ENCODE peak calls at places on chromosomes 6 and 20, in four cellular contexts. K, P, J and Q are unnamed samples. For H3K36me3, the result is how much of the 10 kb centered on the place peaks cover.

GRCh38 chr6:160132776-160133338 is 11.2 kb downstream of the SLC22A1 start:
- DNase-seq in K (peak), P (no peak), J (no peak), Q (no peak)

GRCh38 chr20:5133998-5134397 is 7.2 kb downstream of the CDS2 start:
- DNase-seq in K (no peak), P (no peak), J (no peak), Q (no peak)

GRCh38 chr20:10665791-10666190 is 8.0 kb downstream of the JAG1 start:
- DNase-seq in K (no peak), P (no peak), J (peak), Q (no peak)

GRCh38 chr6:53564401-53565065 is 19.6 kb upstream of the GCLC start:
- DNase-seq in K (no peak), P (no peak), J (no peak), Q (no peak)

GRCh38 chr6:84688187-84688878 is 76.1 kb downstream of the TBX18 start:
- DNase-seq in K (peak), P (no peak), J (no peak), Q (no peak)

GRCh38 chr20:23161968-23162696 is 76.0 kb upstream of the CD93 start:
- DNase-seq in K (peak), P (peak), J (peak), Q (peak)

GRCh38 chr6:137213813-137214212 is 5.4 kb downstream of the IFNGR1 start:
- DNase-seq in K (no peak), P (no peak), J (no peak), Q (no peak)

GRCh38 chr6:81808834-81809598 is 56.5 kb upstream of the TENT5A start:
- DNase-seq in K (no peak), P (peak), J (no peak), Q (no peak)

GRCh38 chr6:103672169-103672568 is 1187.5 kb downstream of the HACE1 start:
- DNase-seq in K (no peak), P (no peak), J (no peak), Q (no peak)

GRCh38 chr6:30810813-30811329 is 66.5 kb upstream of the IER3 start:
- DNase-seq in K (no peak), P (no peak), J (no peak), Q (peak)

GRCh38 chr20:53739799-53740785 is 146.5 kb upstream of the ZNF217 start:
- DNase-seq in K (peak), P (no peak), J (peak), Q (no peak)

GRCh38 chr20:50514750-50515149 is 4.6 kb downstream of the PTPN1 start:
- DNase-seq in K (no peak), P (no peak), J (no peak), Q (no peak)

GRCh38 chr20:50286609-50287008 is 96.0 kb downstream of the CEBPB start:
- DNase-seq in K (peak), P (peak), J (no peak), Q (peak)

GRCh38 chr6:30955367-30956042 is 14.7 kb downstream of the MUCL3 start:
- DNase-seq in K (peak), P (peak), J (peak), Q (peak)

GRCh38 chr6:36180126-36180525 is 16.4 kb upstream of the BRPF3 start:
- DNase-seq in K (no peak), P (no peak), J (no peak), Q (no peak)

GRCh38 chr6:140858381-140858971 is 1274.2 kb upstream of the GJE1 start:
- DNase-seq in K (peak), P (no peak), J (no peak), Q (no peak)

GRCh38 chr6:21949211-21949801 is 347.5 kb downstream of the PRL start:
- DNase-seq in K (peak), P (no peak), J (no peak), Q (no peak)

GRCh38 chr6:161618816-161619454 is 345.1 kb upstream of the AGPAT4 start:
- DNase-seq in K (peak), P (peak), J (peak), Q (no peak)

GRCh38 chr20:48360338-48360698 is 467.5 kb downstream of the PREX1 start:
- DNase-seq in K (no peak), P (no peak), J (no peak), Q (peak)

GRCh38 chr6:166005401-166005845 is 162.2 kb downstream of the TBXT start:
- DNase-seq in K (peak), P (peak), J (peak), Q (no peak)

GRCh38 chr6:137870744-137871247 is 3.7 kb downstream of the TNFAIP3 start:
- DNase-seq in K (no peak), P (no peak), J (no peak), Q (peak)

GRCh38 chr6:72363844-72364740 is 257.8 kb upstream of the KCNQ5 start:
- DNase-seq in K (peak), P (no peak), J (no peak), Q (no peak)

GRCh38 chr6:37083243-37084138 is 78.0 kb downstream of the FGD2 start:
- DNase-seq in K (peak), P (peak), J (peak), Q (no peak)

GRCh38 chr6:43262780-43263313 is 19.6 kb downstream of the TTBK1 start:
- DNase-seq in K (no peak), P (no peak), J (no peak), Q (no peak)

GRCh38 chr6:158784505-158784904 is 34.7 kb downstream of the EZR start:
- DNase-seq in K (peak), P (no peak), J (no peak), Q (no peak)

GRCh38 chr6:43199912-43200311 is 17.9 kb downstream of the CUL9 start:
- DNase-seq in K (no peak), P (no peak), J (no peak), Q (no peak)

GRCh38 chr6:21227486-21227885 is 366.1 kb upstream of the SOX4 start:
- DNase-seq in K (peak), P (no peak), J (no peak), Q (no peak)

GRCh38 chr6:151335930-151336329 is 55.4 kb downstream of the ZBTB2 start:
- DNase-seq in K (no peak), P (no peak), J (no peak), Q (no peak)

GRCh38 chr6:151327079-151327478 is 64.3 kb downstream of the ZBTB2 start:
- DNase-seq in K (no peak), P (no peak), J (no peak), Q (no peak)

GRCh38 chr6:151324079-151324825 is 67.1 kb downstream of the ZBTB2 start:
- DNase-seq in K (peak), P (peak), J (peak), Q (peak)

GRCh38 chr6:151325075-151326050 is 66.0 kb downstream of the ZBTB2 start:
- DNase-seq in K (peak), P (peak), J (peak), Q (no peak)

GRCh38 chr6:151330130-151330715 is 61.1 kb downstream of the ZBTB2 start:
- DNase-seq in K (peak), P (no peak), J (no peak), Q (no peak)
- H3K4me3 ChIP-seq in K (no peak), P (no peak), J (no peak), Q (no peak)

DNA sequence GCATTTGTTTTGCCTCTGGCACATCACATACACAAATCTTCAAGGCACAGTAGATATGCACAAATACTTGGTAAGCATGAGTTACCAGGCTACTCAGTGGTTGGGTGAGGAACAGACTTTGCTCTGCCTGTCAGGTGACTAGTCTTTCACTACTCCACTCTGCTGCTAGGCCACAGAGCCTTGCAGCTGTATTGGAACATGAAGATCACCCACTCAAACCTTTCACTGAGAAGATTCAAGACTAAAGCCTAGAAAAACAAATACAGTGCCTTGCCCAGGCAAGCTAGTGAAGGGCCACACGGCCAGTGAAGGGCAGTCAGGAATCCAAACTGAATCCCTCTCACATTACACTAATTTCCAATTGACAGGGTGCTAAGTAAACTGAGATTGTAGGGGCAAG is 47.0 kb downstream of the DTNBP1 start:
- DNase-seq in K (no peak), P (no peak), J (no peak), Q (no peak)
- H3K36me3 ChIP-seq in K (under half), P (under half), J (under half), Q (under half)

GRCh38 chr6:135170238-135170637 is 10.9 kb upstream of the MYB start:
- DNase-seq in K (no peak), P (no peak), J (no peak), Q (no peak)

GRCh38 chr6:135168766-135169165 is 12.3 kb upstream of the MYB start:
- DNase-seq in K (no peak), P (no peak), J (no peak), Q (no peak)

GRCh38 chr6:135166515-135166914 is 14.6 kb upstream of the MYB start:
- DNase-seq in K (no peak), P (no peak), J (no peak), Q (no peak)

GRCh38 chr6:135165031-135165430 is 16.1 kb upstream of the MYB start:
- DNase-seq in K (no peak), P (no peak), J (no peak), Q (no peak)

GRCh38 chr6:135167617-135168016 is 13.5 kb upstream of the MYB start:
- DNase-seq in K (no peak), P (no peak), J (no peak), Q (no peak)
- H3K4me3 ChIP-seq in K (no peak), P (no peak), J (no peak), Q (no peak)

DNA sequence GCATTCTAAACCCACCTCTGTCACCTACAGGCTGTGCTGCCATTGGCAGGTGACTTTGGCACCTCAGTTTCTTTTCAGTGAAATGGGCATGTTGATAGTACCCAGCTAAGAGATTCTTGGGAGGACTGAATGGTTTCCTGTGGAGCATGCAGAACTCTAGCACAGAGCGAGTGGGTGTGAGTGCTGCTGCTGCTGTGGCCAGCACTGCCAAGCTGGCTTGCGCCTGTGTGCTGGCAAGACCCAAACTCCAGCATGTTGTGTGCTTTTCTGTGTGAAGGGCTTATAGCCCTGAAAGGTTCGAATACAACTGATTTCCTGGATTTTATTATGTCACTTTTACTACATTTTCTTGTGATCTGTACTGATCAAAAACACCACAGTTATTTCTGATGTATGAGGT is 78.1 kb upstream of the KIF25 start:
- DNase-seq in K (no peak), P (no peak), J (no peak), Q (no peak)
- H3K36me3 ChIP-seq in K (under half), P (half or more), J (under half), Q (under half)

DNA sequence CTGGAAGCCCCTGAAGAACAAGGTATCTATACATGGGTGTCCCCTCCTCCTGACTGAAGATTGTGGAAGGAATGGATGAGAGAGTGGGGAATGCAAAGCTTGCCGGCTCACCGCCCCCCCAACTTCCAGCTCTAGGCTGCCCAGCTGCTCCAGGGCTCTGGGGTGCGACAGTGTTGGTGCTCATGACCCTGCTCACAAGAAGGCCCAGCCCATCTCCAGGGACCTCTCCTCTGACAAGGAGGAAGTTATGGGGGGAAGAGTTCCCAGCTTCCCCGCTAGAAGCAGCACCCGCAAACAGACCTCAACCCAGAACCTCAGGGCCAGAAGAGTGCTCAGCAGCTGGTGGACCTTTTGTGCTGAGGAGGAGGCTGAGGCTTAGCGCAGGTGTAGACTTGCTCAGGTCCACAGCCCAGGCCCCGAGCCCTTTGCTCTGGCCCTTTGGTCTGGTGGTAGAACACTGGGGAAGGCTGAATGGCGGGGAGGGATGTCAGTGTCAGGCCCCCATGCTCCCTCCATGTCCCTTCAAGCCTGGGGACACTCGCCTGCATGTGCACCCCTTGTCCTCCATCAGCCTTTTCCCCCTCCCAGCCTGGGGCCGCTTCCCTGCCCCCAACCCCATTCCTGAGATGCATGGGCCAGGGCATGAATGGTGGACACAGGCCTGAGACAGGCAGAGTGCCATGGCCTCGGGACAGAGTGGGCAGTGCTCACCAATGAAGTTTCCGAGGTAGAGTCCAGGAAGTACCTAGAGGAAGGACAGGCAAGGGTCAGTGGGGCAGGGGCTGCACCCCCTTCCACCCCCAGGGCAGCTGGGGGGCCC is 1.3 kb downstream of the DUSP15 start:
- DNase-seq in K (no peak), P (no peak), J (no peak), Q (no peak)
- H3K4me3 ChIP-seq in K (no peak), P (peak), J (no peak), Q (no peak)